ENCODE peak calls at places on chromosomes 5 and 9, in eight cellular contexts. X, U, E, I, Q, P, N and O are unnamed samples.

GRCh38 chr5:110478899-110479298 is 247.6 kb downstream of the TMEM232 start:
- DNase-seq in E (peak), X (peak), Q (peak), N (peak), I (no peak), P (no peak), U (no peak), O (peak)

GRCh38 chr5:95728494-95729114 is 2.5 kb upstream of the RHOBTB3 start:
- DNase-seq in X (no peak), E (no peak), I (no peak), U (no peak), P (no peak), Q (peak), N (no peak), O (peak)

GRCh38 chr9:78316151-78316892 is 19.4 kb downstream of the PSAT1 start:
- DNase-seq in X (no peak), Q (no peak), P (no peak), I (no peak), N (no peak), U (no peak), E (no peak), O (no peak)

GRCh38 chr9:132412089-132412488 is 2.1 kb downstream of the CFAP77 start:
- DNase-seq in X (peak), U (no peak), I (no peak), E (no peak), P (no peak), N (no peak), Q (peak), O (peak)

GRCh38 chr5:54387659-54388232 is 67.8 kb upstream of the HSPB3 start:
- DNase-seq in U (no peak), E (peak), X (peak), Q (no peak), N (peak), P (no peak), I (no peak), O (peak)

GRCh38 chr9:134209731-134210311 is 45.5 kb upstream of the RNU6ATAC start:
- DNase-seq in X (no peak), E (no peak), I (no peak), U (no peak), N (no peak), Q (no peak), P (no peak), O (no peak)

GRCh38 chr9:132160802-132161742 is 786 bp upstream of the NTNG2 start:
- DNase-seq in U (no peak), I (no peak), N (peak), X (peak), E (peak), P (peak), Q (peak), O (peak)

GRCh38 chr9:133094842-133095393 is 26.1 kb downstream of the RALGDS start:
- DNase-seq in U (no peak), E (no peak), N (no peak), Q (no peak), X (no peak), I (no peak), P (no peak), O (no peak)

GRCh38 chr5:36029914-36030313 is 36.8 kb downstream of the UGT3A2 start:
- DNase-seq in U (peak), P (no peak), X (no peak), I (no peak), Q (no peak), E (no peak), N (no peak), O (no peak)

GRCh38 chr9:127116088-127116726 is 6.2 kb downstream of the ANGPTL2 start:
- DNase-seq in P (no peak), E (no peak), N (no peak), Q (no peak), U (no peak), X (no peak), I (no peak), O (no peak)

GRCh38 chr5:92468307-92468706 is 1085.2 kb upstream of the ARRDC3 start:
- DNase-seq in N (no peak), Q (no peak), P (no peak), I (no peak), U (no peak), X (no peak), E (no peak), O (no peak)

GRCh38 chr5:115594343-115595047 is 7.8 kb downstream of the TICAM2 start:
- DNase-seq in Q (no peak), I (no peak), N (peak), P (no peak), X (no peak), E (peak), U (no peak), O (peak)

GRCh38 chr5:110414360-110414759 is 312.1 kb downstream of the TMEM232 start:
- DNase-seq in Q (peak), I (no peak), P (no peak), X (peak), U (no peak), N (peak), E (peak), O (peak)

GRCh38 chr5:179345429-179346321 is at the start of gene ADAMTS2:
- DNase-seq in I (peak), X (peak), E (peak), N (peak), U (peak), P (peak), Q (no peak), O (peak)

GRCh38 chr9:96386157-96386556 is 2.6 kb upstream of the SLC35D2 start:
- DNase-seq in E (no peak), I (no peak), P (no peak), N (no peak), U (no peak), X (no peak), Q (no peak), O (no peak)

GRCh38 chr9:96382839-96383164 is 709 bp downstream of the SLC35D2 start:
- DNase-seq in Q (no peak), P (no peak), U (no peak), E (peak), X (no peak), I (no peak), N (no peak), O (no peak)

GRCh38 chr9:96382175-96382574 is 1.3 kb downstream of the SLC35D2 start:
- DNase-seq in I (no peak), X (peak), P (peak), Q (no peak), U (no peak), N (peak), E (peak), O (peak)

GRCh38 chr9:96381696-96382095 is 1.8 kb downstream of the SLC35D2 start:
- DNase-seq in X (no peak), I (no peak), P (no peak), N (no peak), Q (no peak), E (no peak), U (no peak), O (no peak)

GRCh38 chr9:96383165-96383939 is at the start of gene SLC35D2:
- DNase-seq in Q (peak), X (peak), N (peak), E (peak), U (peak), I (peak), P (peak), O (peak)
- H3K4me3 ChIP-seq in Q (peak), X (peak), N (peak), E (peak), U (peak), I (peak), P (peak), O (peak)

GRCh38 chr5:121731377-121731776 is 120.3 kb upstream of the FTMT start:
- DNase-seq in N (no peak), E (no peak), X (no peak), I (no peak), Q (no peak), U (no peak), P (no peak), O (no peak)
- TF ChIP-seq CTCF in N (no peak), E (no peak), X (no peak), I (no peak), Q (no peak), U (no peak), P (no peak), O (no peak)

GRCh38 chr5:111746791-111747190 is 10.2 kb downstream of the NREP start:
- DNase-seq in P (no peak), E (no peak), I (no peak), X (no peak), Q (no peak), N (no peak), U (no peak), O (no peak)
- H3K4me3 ChIP-seq in P (no peak), E (no peak), I (no peak), X (no peak), Q (peak), N (no peak), U (no peak), O (no peak)

DNA sequence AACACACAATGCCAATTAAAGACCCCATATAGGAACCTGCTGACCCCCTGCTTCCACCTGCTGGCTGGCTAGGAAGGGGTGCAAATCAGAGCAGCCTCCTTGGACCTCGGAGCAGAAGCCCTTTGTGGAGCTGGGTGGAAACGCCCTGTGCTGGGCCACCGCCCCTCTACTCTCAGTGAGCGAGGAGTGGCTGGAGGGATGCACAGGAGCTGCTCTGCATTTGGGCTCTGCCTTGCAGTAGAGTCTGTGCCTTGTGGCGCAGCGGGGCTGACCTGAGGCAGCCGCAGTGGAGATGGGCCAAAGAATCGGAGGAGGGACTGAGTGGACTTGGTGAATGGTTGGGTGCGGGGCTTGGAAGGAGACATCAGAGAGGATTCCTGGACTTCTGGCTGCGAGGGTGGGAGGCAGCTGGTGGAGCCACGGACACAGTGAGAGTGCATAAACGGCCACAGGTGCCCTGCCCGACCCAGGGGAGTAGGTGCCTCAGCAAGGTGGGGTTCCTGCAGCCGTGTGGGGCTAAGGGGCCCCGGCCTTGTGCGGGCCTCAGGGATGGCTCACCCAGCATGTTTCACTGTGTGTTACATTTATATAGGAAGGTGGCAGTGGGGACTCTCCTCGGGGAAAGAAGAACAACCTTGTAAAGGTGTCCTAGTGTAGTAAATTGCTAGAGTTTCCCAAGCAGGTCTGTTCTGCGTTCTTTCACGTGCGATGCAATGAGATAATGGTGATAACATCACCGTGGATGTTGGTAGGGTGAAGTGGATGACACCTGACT is 14.1 kb upstream of the IRX4 start:
- DNase-seq in N (no peak), E (no peak), U (no peak), Q (no peak), X (no peak), I (no peak), P (no peak), O (no peak)
- TF ChIP-seq CTCF in N (no peak), E (no peak), U (no peak), Q (no peak), X (no peak), I (no peak), P (no peak), O (no peak)

GRCh38 chr9:137369111-137369787 is 53.7 kb downstream of the EXD3 start:
- DNase-seq in U (no peak), X (no peak), N (no peak), E (no peak), I (no peak), P (no peak), Q (no peak), O (no peak)

GRCh38 chr9:137366891-137367381 is 56.0 kb downstream of the EXD3 start:
- DNase-seq in P (peak), I (no peak), Q (no peak), E (no peak), X (no peak), U (no peak), N (no peak), O (no peak)

GRCh38 chr9:137366445-137366810 is 56.5 kb downstream of the EXD3 start:
- DNase-seq in N (no peak), U (no peak), E (no peak), P (no peak), I (no peak), Q (no peak), X (no peak), O (no peak)

GRCh38 chr9:137368431-137369110 is 54.4 kb downstream of the EXD3 start:
- DNase-seq in E (no peak), N (no peak), P (no peak), X (no peak), I (peak), U (no peak), Q (no peak), O (no peak)

DNA sequence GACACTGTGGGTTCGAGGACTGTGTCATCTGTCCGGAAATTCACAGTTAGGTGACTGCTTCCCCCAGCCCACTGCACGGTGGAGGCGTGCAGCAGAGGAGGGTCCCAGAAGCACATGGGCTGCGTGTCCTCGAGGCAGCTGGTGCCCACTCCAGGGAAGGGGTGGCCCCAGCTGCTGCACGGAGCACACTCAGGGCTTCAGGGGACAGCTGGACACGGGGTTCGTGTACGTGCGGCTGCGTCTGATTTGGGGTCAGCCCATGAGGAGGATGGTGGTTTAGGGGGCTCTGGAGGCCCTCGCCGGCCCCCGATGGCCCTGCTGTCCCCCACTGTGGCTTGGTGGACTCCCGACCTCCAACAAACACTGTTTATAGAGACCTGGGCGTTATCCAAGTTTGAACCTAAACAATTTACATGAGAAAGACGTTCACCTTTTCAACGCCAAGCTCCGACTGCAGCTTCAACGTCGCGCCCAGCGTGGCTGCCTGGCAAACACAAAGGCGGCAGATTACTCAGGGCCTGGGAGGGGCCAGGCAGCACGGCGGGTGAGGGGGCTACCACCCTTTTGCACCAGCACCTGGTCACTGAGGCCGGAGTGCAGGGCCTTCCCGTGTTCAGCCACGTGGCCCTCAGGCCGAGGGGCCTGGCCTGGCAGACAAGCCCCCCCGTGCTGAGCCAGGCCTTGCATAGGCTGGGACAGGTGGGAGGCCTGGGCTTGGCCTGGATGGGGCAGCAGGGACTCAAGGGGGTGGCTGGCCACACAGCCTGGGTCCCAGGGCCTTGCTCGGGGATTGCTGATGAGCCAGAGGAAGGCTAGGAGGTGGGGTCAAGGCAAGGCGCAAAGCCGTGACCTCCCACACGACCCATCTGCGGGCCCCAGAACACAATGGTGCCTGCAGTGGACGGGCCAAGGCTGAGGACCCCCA is 55.2 kb downstream of the EXD3 start:
- DNase-seq in I (no peak), P (peak), U (no peak), E (no peak), N (no peak), Q (no peak), X (no peak), O (no peak)
- H3K4me3 ChIP-seq in I (peak), P (no peak), U (no peak), E (no peak), N (no peak), Q (no peak), X (no peak), O (no peak)

DNA sequence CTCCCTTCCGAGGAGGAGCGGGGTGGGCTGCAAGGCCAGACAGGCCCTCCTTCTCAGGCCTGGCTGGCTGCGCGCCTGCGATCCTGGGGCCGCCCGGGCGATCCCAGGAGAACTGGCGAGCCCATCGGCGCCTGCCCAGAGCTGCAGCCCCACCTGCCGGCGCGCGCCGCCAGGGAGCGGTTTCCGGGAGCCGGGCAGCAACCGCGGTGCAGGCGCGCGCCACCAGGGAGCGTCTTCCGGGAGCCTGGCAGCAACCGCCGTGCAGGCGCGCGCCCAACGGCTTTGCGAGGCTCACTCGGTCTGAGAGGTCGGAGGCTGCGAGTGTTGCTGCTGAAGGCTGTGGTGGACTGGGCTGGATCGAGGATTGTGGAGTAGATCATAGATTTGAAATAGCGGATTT is 668.7 kb downstream of the SPATA31A6 start:
- DNase-seq in Q (peak), I (no peak), E (peak), P (no peak), N (no peak), U (no peak), X (no peak), O (peak)
- TF ChIP-seq CTCF in Q (peak), I (peak), E (peak), P (no peak), N (no peak), U (no peak), X (no peak), O (no peak)

GRCh38 chr5:113295111-113295539 is 139.7 kb downstream of the TSSK1B start:
- DNase-seq in N (no peak), Q (peak), U (no peak), P (no peak), I (no peak), E (no peak), X (no peak), O (no peak)

GRCh38 chr5:113293068-113293571 is 141.7 kb downstream of the TSSK1B start:
- DNase-seq in N (peak), U (no peak), I (no peak), X (no peak), P (no peak), Q (peak), E (peak), O (peak)

GRCh38 chr5:113293613-113294340 is 141.0 kb downstream of the TSSK1B start:
- DNase-seq in P (no peak), U (no peak), N (peak), I (no peak), X (peak), Q (peak), E (peak), O (peak)

GRCh38 chr5:113294341-113295110 is 140.3 kb downstream of the TSSK1B start:
- DNase-seq in X (peak), I (peak), P (peak), U (peak), E (peak), Q (peak), N (peak), O (peak)

DNA sequence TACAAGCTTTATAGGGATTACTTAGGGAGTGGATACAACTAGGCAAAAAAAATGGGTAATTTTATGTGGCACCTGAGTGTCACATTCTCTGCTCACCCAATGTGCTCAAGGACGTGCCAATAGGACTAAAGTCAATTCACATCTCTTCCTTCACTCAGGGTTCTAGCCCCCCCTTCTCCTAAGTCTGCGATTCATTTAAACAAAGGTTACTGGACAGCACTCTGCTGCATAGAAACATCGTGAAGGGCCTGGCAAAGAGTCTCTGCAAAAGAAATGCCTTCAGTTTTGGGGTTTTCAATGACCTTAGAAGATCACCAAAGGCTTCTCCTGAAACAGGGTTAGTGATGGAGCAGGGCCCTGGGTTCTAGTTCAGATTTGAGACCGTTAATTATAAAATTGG is 142.3 kb downstream of the TSSK1B start:
- DNase-seq in E (peak), X (no peak), Q (no peak), P (no peak), U (no peak), N (peak), I (no peak), O (peak)
- H3K4me3 ChIP-seq in E (peak), X (peak), Q (no peak), P (peak), U (no peak), N (peak), I (peak), O (peak)

GRCh38 chr9:91192785-91193657 is 168.7 kb downstream of the AUH start:
- DNase-seq in E (peak), X (peak), Q (peak), N (peak), U (peak), P (peak), I (peak), O (peak)
- TF ChIP-seq CTCF in E (peak), X (peak), Q (no peak), N (no peak), U (no peak), P (no peak), I (peak), O (no peak)